ENCODE peak calls at places on chromosomes 16 and 17, in ten cellular contexts. B, F, U, X, N, Q, E, A, R and S are unnamed samples.

GRCh38 chr17:58703137-58703846 is 10.9 kb downstream of the RAD51C start:
- DNase-seq in B (no peak), F (no peak), U (peak; percentile 81), X (no peak), N (no peak), Q (no peak), E (no peak), A (no peak), R (no peak), S (no peak)

GRCh38 chr17:2012499-2012898 is 12.6 kb downstream of the RTN4RL1 start:
- DNase-seq in B (no peak), F (no peak), U (no peak), X (no peak), N (no peak), Q (no peak), E (no peak), A (no peak), R (no peak), S (no peak)

GRCh38 chr16:84689126-84689525 is 10.7 kb upstream of the USP10 start:
- DNase-seq in B (no peak), F (no peak), U (peak; percentile 92), X (no peak), N (peak; percentile 78), Q (no peak), E (no peak), A (no peak), R (no peak), S (no peak)

GRCh38 chr16:49639739-49640388 is 216.0 kb downstream of the ZNF423 start:
- DNase-seq in B (no peak), F (no peak), U (peak; percentile 12), X (peak; percentile 19), N (peak; percentile 27), Q (peak; percentile 48), E (no peak), A (no peak), R (peak; percentile 85), S (no peak)

GRCh38 chr16:58057126-58057525 is 31.6 kb downstream of the MMP15 start:
- DNase-seq in B (no peak), F (no peak), U (no peak), X (no peak), N (no peak), Q (no peak), E (no peak), A (no peak), R (no peak), S (no peak)

GRCh38 chr16:73037845-73038570 is 9.9 kb downstream of the ZFHX3 start:
- DNase-seq in B (no peak), F (no peak), U (peak; percentile 49), X (no peak), N (no peak), Q (peak; percentile 59), E (no peak), A (no peak), R (no peak), S (no peak)

GRCh38 chr17:81398170-81398854 is 3.1 kb downstream of the BAHCC1 start:
- DNase-seq in B (no peak), F (no peak), U (peak; percentile 51), X (no peak), N (peak; percentile 66), Q (no peak), E (no peak), A (no peak), R (no peak), S (no peak)

GRCh38 chr16:19701091-19701490 is 16.9 kb downstream of the KNOP1 start:
- DNase-seq in B (no peak), F (no peak), U (no peak), X (no peak), N (no peak), Q (no peak), E (no peak), A (no peak), R (no peak), S (no peak)

GRCh38 chr17:19250421-19251141 is 13.4 kb downstream of the EPN2 start:
- DNase-seq in B (no peak), F (no peak), U (no peak), X (peak; percentile 87), N (no peak), Q (peak; percentile 16), E (no peak), A (no peak), R (no peak), S (peak; percentile 63)

GRCh38 chr16:29198731-29199521 is 207.6 kb downstream of the NPIPB11 start:
- DNase-seq in B (no peak), F (no peak), U (no peak), X (no peak), N (no peak), Q (no peak), E (no peak), A (no peak), R (peak; percentile 52), S (no peak)

GRCh38 chr16:86531193-86531550 is 20.8 kb downstream of the FOXF1 start:
- DNase-seq in B (peak; percentile 31), F (no peak), U (no peak), X (peak; percentile 86), N (no peak), Q (no peak), E (no peak), A (no peak), R (peak; percentile 92), S (no peak)

GRCh38 chr17:43212641-43213490 is 1.2 kb downstream of the TMEM106A start:
- DNase-seq in B (no peak), F (no peak), U (no peak), X (no peak), N (no peak), Q (no peak), E (no peak), A (no peak), R (no peak), S (peak; percentile 4)

GRCh38 chr16:30874244-30874820 is 19.5 kb downstream of the BCL7C start:
- DNase-seq in B (no peak), F (no peak), U (no peak), X (no peak), N (no peak), Q (no peak), E (no peak), A (no peak), R (no peak), S (no peak)

GRCh38 chr17:46720408-46720807 is 98.1 kb downstream of the WNT3 start:
- DNase-seq in B (no peak), F (no peak), U (no peak), X (no peak), N (no peak), Q (no peak), E (no peak), A (no peak), R (no peak), S (peak; percentile 75)

GRCh38 chr17:66527335-66527734 is 224.9 kb downstream of the PRKCA start:
- DNase-seq in B (no peak), F (no peak), U (no peak), X (peak; percentile 79), N (no peak), Q (no peak), E (no peak), A (no peak), R (no peak), S (no peak)

GRCh38 chr17:81944858-81945257 is 2.2 kb downstream of the MYADML2 start:
- DNase-seq in B (no peak), F (no peak), U (no peak), X (no peak), N (no peak), Q (no peak), E (no peak), A (no peak), R (no peak), S (no peak)

GRCh38 chr16:2204727-2205103 is 539 bp upstream of the MLST8 start:
- DNase-seq in B (no peak), F (no peak), U (no peak), X (no peak), N (no peak), Q (no peak), E (no peak), A (no peak), R (no peak), S (no peak)

GRCh38 chr17:80421381-80422090 is 6.6 kb downstream of the ENDOV start:
- DNase-seq in B (no peak), F (no peak), U (no peak), X (no peak), N (no peak), Q (no peak), E (no peak), A (no peak), R (no peak), S (no peak)

GRCh38 chr17:285751-286422 is 66.7 kb downstream of the RPH3AL start:
- DNase-seq in B (no peak), F (no peak), U (no peak), X (no peak), N (no peak), Q (no peak), E (no peak), A (no peak), R (peak; percentile 14), S (no peak)

GRCh38 chr16:80189481-80190163 is 351.2 kb upstream of the DYNLRB2 start:
- DNase-seq in B (no peak), F (no peak), U (no peak), X (no peak), N (no peak), Q (no peak), E (no peak), A (no peak), R (no peak), S (peak; percentile 85)

GRCh38 chr16:74449470-74449869 is 28.2 kb upstream of the CLEC18B start:
- DNase-seq in B (peak; percentile 27), F (no peak), U (no peak), X (no peak), N (peak; percentile 70), Q (no peak), E (no peak), A (no peak), R (no peak), S (no peak)

GRCh38 chr16:65384441-65384840 is 262.6 kb upstream of the CDH11 start:
- DNase-seq in B (no peak), F (no peak), U (peak; percentile 73), X (no peak), N (no peak), Q (no peak), E (no peak), A (no peak), R (no peak), S (no peak)

GRCh38 chr17:22703786-22704441 is 1011.6 kb downstream of the KCNJ18 start:
- DNase-seq in B (no peak), F (no peak), U (no peak), X (no peak), N (no peak), Q (no peak), E (no peak), A (no peak), R (no peak), S (no peak)